ENCODE peak calls at places on chromosomes 3 and 15, in six cellular contexts. P is SK-N-SH, R is K562, W is GM12878, F is HepG2, X is IMR-90. Z is an unnamed sample.

GRCh38 chr15:46151786-46152185 is 517.0 kb downstream of the SQOR start:
- DNase-seq in F (no peak), X (peak; percentile 15), R (no peak), P (no peak), W (no peak), Z (no peak)

GRCh38 chr3:123295171-123295900 is 93.6 kb downstream of the SEC22A start:
- DNase-seq in X (no peak), R (no peak), W (no peak), P (no peak), F (no peak), Z (no peak)

GRCh38 chr3:53274938-53275666 is 19.3 kb upstream of the TKT start:
- DNase-seq in R (no peak), F (no peak), P (no peak), W (no peak), X (no peak), Z (no peak)

GRCh38 chr15:79820176-79820575 is 76.6 kb downstream of the MTHFS start:
- DNase-seq in X (no peak), F (no peak), R (no peak), W (no peak), P (no peak), Z (no peak)

GRCh38 chr3:99865321-99865720 is 47.7 kb downstream of the CMSS1 start:
- DNase-seq in X (peak; percentile 61), R (no peak), W (no peak), P (no peak), F (no peak), Z (no peak)

GRCh38 chr15:69160976-69161877 is 792 bp downstream of the GLCE start:
- DNase-seq in X (peak; percentile 16), R (peak; percentile 29), P (peak; percentile 66), F (peak; percentile 30), W (no peak), Z (peak; percentile 48)

GRCh38 chr3:161672478-161672877 is 175.9 kb downstream of the OTOL1 start:
- DNase-seq in F (no peak), X (no peak), P (no peak), R (no peak), W (no peak), Z (no peak)

GRCh38 chr15:67433495-67434099 is 87.3 kb upstream of the C15orf61 start:
- DNase-seq in X (peak; percentile 59), F (peak; percentile 24), R (peak; percentile 64), P (peak; percentile 63), W (peak; percentile 15), Z (peak; percentile 69)

GRCh38 chr15:66105286-66105984 is 148.1 kb downstream of the MEGF11 start:
- DNase-seq in F (no peak), P (no peak), R (no peak), X (no peak), W (no peak), Z (no peak)

GRCh38 chr15:91101356-91101920 is 1.4 kb downstream of the SV2B start:
- DNase-seq in W (no peak), F (no peak), P (no peak), R (no peak), X (no peak), Z (no peak)

GRCh38 chr15:100311829-100312228 is 29.9 kb downstream of the ADAMTS17 start:
- DNase-seq in F (no peak), W (no peak), X (no peak), P (peak; percentile 35), R (no peak), Z (no peak)

GRCh38 chr3:36155515-36155914 is 224.8 kb upstream of the STAC start:
- DNase-seq in P (no peak), F (no peak), X (no peak), R (no peak), W (no peak), Z (peak; percentile 11)

GRCh38 chr3:31733234-31733667 is 200.5 kb downstream of the STT3B start:
- DNase-seq in X (no peak), F (no peak), W (no peak), R (no peak), P (peak; percentile 25), Z (no peak)

GRCh38 chr3:31729573-31729972 is 196.8 kb downstream of the STT3B start:
- DNase-seq in F (peak; percentile 23), R (no peak), W (no peak), P (no peak), X (no peak), Z (no peak)

GRCh38 chr3:31735667-31736066 is 202.9 kb downstream of the STT3B start:
- DNase-seq in X (no peak), F (no peak), W (no peak), R (no peak), P (no peak), Z (no peak)

GRCh38 chr3:31729082-31729481 is 196.4 kb downstream of the STT3B start:
- DNase-seq in F (no peak), R (no peak), W (no peak), P (no peak), X (no peak), Z (no peak)

GRCh38 chr3:31732548-31732947 is 199.8 kb downstream of the STT3B start:
- DNase-seq in F (no peak), W (no peak), R (no peak), X (no peak), P (peak; percentile 57), Z (no peak)
- TF ChIP-seq SMC3 in F (no peak), W (no peak), R (no peak), X (no peak), P (no peak), Z (no peak)

GRCh38 chr3:95312650-95313049 is 1249.8 kb downstream of the NSUN3 start:
- DNase-seq in R (no peak), X (no peak), W (no peak), P (no peak), F (no peak), Z (no peak)

GRCh38 chr3:95311272-95311671 is 1248.4 kb downstream of the NSUN3 start:
- DNase-seq in F (no peak), W (no peak), P (no peak), R (no peak), X (no peak), Z (no peak)

GRCh38 chr3:95310560-95310959 is 1247.7 kb downstream of the NSUN3 start:
- DNase-seq in X (no peak), F (no peak), P (no peak), W (no peak), R (no peak), Z (no peak)
- TF ChIP-seq CTCF in X (no peak), F (no peak), P (no peak), W (no peak), R (no peak), Z (no peak)

GRCh38 chr3:138375446-138375845 is 27.1 kb downstream of the MRAS start:
- DNase-seq in F (no peak), P (no peak), W (no peak), X (no peak), R (no peak), Z (no peak)
- TF ChIP-seq RFX5 in F (no peak), P (no peak), W (no peak), X (no peak), R (no peak), Z (no peak)

GRCh38 chr15:55673287-55673686 is 69.7 kb downstream of the PRTG start:
- DNase-seq in R (no peak), P (no peak), X (no peak), W (no peak), F (no peak), Z (no peak)

DNA sequence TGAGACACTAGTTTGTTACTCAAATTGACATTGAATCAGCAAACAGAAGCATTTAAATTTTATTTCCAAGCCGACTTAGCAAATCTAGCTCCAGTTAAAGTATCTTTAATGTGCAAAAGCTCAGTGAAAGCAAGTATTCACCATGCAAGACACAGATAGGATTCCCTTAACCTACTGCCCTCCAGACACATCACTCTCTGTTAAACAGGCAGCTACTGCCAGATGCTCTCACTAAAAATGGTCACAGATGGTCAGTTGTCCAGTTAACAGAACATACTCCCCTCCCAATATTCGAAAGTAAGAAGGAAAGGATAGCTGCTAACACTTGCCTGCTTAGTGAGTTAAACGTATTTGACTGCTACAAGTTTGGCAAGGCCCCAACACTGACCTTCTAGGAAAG is 73.7 kb downstream of the PRTG start:
- DNase-seq in X (no peak), F (no peak), W (no peak), P (peak; percentile 60), R (no peak), Z (no peak)
- TF ChIP-seq SMC3 in X (no peak), F (no peak), W (no peak), P (no peak), R (no peak), Z (no peak)

GRCh38 chr3:12774619-12775018 is 15.6 kb upstream of the TMEM40 start:
- DNase-seq in X (no peak), P (no peak), R (no peak), F (no peak), W (no peak), Z (no peak)
- TF ChIP-seq CTCF in X (no peak), P (no peak), R (no peak), F (no peak), W (no peak), Z (no peak)

DNA sequence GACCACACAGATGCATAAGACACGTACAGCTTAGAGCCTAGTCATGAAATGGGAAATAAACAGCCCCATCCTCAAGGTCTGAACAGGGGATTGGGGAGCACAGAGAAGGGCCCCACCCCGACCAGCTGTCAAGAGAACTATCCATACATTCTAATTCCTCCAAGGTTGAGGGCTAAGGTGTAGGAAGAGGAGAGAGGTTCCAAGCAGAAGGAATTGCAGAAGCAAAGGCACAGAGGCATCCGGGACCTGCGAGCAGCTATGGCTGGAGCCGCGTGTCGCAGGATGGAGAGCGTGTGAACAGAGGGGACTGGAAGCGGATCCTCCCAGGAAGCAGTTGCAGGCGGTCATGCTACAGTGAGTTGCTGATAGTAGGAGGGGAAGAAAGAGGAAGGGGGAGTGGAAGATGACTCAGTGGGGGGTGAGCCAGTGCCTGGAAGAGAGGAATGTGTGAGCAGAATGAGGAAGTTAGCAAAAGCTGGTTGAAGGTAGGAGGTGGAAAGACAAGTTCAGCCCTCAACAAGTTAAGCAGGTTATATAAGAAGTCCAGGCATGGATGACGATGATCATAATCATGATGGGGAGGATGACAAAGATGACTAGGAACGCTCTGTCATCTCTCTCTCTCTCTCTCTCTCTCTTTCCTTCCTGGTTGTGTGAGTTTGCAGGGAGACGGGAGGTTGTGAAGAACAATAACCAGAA is 89.7 kb downstream of the LIPC start:
- DNase-seq in W (no peak), X (peak; percentile 84), F (peak; percentile 42), P (no peak), R (peak; percentile 88), Z (peak; percentile 60)
- TF ChIP-seq RFX5 in W (no peak), X (no peak), F (no peak), P (no peak), R (no peak), Z (no peak)

GRCh38 chr3:45132568-45133211 is 13.5 kb downstream of the CDCP1 start:
- DNase-seq in W (no peak), X (no peak), F (no peak), R (no peak), P (no peak), Z (no peak)
- TF ChIP-seq SMC3 in W (no peak), X (no peak), F (no peak), R (no peak), P (no peak), Z (no peak)